ENCODE peak calls at places on chromosome 9, in seven cellular contexts. One of them, this sample, is unnamed.

GRCh38 chr9:79651251-79651795 is 79.6 kb downstream of the TLE4 start:
- DNase-seq in activated CD4-positive, alpha-beta T cell treated with anti-CD3 and anti-CD28 coated beads, Interleukin-2, amount 10 ng/mL, durations not matched to agents 7 days and 5 days: no peak
- DNase-seq in NAMALWA: no peak
- DNase-seq in heart left ventricle: peak; percentile 58
- DNase-seq in stimulated activated CD4-positive, alpha-beta T cell treated with anti-CD3 and anti-CD28 coated beads, Interleukin-2, amount 100 ng/mL, for 4 hours: no peak
- DNase-seq in activated naive CD4-positive, alpha-beta T cell: no peak
- DNase-seq in caudate nucleus: no peak
- DNase-seq in this sample: no peak

GRCh38 chr9:35948901-35949318 is 9.0 kb downstream of the OR2S2 start:
- DNase-seq in activated CD4-positive, alpha-beta T cell treated with anti-CD3 and anti-CD28 coated beads, Interleukin-2, amount 10 ng/mL, durations not matched to agents 7 days and 5 days: no peak
- DNase-seq in NAMALWA: no peak
- DNase-seq in heart left ventricle: no peak
- DNase-seq in stimulated activated CD4-positive, alpha-beta T cell treated with anti-CD3 and anti-CD28 coated beads, Interleukin-2, amount 100 ng/mL, for 4 hours: no peak
- DNase-seq in activated naive CD4-positive, alpha-beta T cell: no peak
- DNase-seq in caudate nucleus: no peak
- DNase-seq in this sample: no peak

GRCh38 chr9:97990259-97990658 is 7.1 kb downstream of the ANP32B start:
- DNase-seq in activated CD4-positive, alpha-beta T cell treated with anti-CD3 and anti-CD28 coated beads, Interleukin-2, amount 10 ng/mL, durations not matched to agents 7 days and 5 days: no peak
- DNase-seq in NAMALWA: peak; percentile 38
- DNase-seq in heart left ventricle: no peak
- DNase-seq in stimulated activated CD4-positive, alpha-beta T cell treated with anti-CD3 and anti-CD28 coated beads, Interleukin-2, amount 100 ng/mL, for 4 hours: no peak
- DNase-seq in activated naive CD4-positive, alpha-beta T cell: no peak
- DNase-seq in caudate nucleus: no peak
- DNase-seq in this sample: no peak

GRCh38 chr9:121975801-121976277 is 117.3 kb downstream of the TTLL11 start:
- DNase-seq in activated CD4-positive, alpha-beta T cell treated with anti-CD3 and anti-CD28 coated beads, Interleukin-2, amount 10 ng/mL, durations not matched to agents 7 days and 5 days: no peak
- DNase-seq in NAMALWA: no peak
- DNase-seq in heart left ventricle: no peak
- DNase-seq in stimulated activated CD4-positive, alpha-beta T cell treated with anti-CD3 and anti-CD28 coated beads, Interleukin-2, amount 100 ng/mL, for 4 hours: no peak
- DNase-seq in activated naive CD4-positive, alpha-beta T cell: no peak
- DNase-seq in caudate nucleus: no peak
- DNase-seq in this sample: no peak

GRCh38 chr9:90801507-90802289 is at the start of gene SYK:
- DNase-seq in activated CD4-positive, alpha-beta T cell treated with anti-CD3 and anti-CD28 coated beads, Interleukin-2, amount 10 ng/mL, durations not matched to agents 7 days and 5 days: no peak
- DNase-seq in NAMALWA: peak; percentile 79
- DNase-seq in heart left ventricle: peak; percentile 88
- DNase-seq in stimulated activated CD4-positive, alpha-beta T cell treated with anti-CD3 and anti-CD28 coated beads, Interleukin-2, amount 100 ng/mL, for 4 hours: no peak
- DNase-seq in activated naive CD4-positive, alpha-beta T cell: no peak
- DNase-seq in caudate nucleus: no peak
- DNase-seq in this sample: peak; percentile 16

GRCh38 chr9:70003786-70004185 is 39.9 kb upstream of the MAMDC2 start:
- DNase-seq in activated CD4-positive, alpha-beta T cell treated with anti-CD3 and anti-CD28 coated beads, Interleukin-2, amount 10 ng/mL, durations not matched to agents 7 days and 5 days: no peak
- DNase-seq in NAMALWA: no peak
- DNase-seq in heart left ventricle: no peak
- DNase-seq in stimulated activated CD4-positive, alpha-beta T cell treated with anti-CD3 and anti-CD28 coated beads, Interleukin-2, amount 100 ng/mL, for 4 hours: no peak
- DNase-seq in activated naive CD4-positive, alpha-beta T cell: no peak
- DNase-seq in caudate nucleus: no peak
- DNase-seq in this sample: no peak

GRCh38 chr9:26356491-26356890 is 536.1 kb downstream of the CAAP1 start:
- DNase-seq in activated CD4-positive, alpha-beta T cell treated with anti-CD3 and anti-CD28 coated beads, Interleukin-2, amount 10 ng/mL, durations not matched to agents 7 days and 5 days: no peak
- DNase-seq in NAMALWA: no peak
- DNase-seq in heart left ventricle: no peak
- DNase-seq in stimulated activated CD4-positive, alpha-beta T cell treated with anti-CD3 and anti-CD28 coated beads, Interleukin-2, amount 100 ng/mL, for 4 hours: no peak
- DNase-seq in activated naive CD4-positive, alpha-beta T cell: no peak
- DNase-seq in caudate nucleus: no peak
- DNase-seq in this sample: no peak

GRCh38 chr9:978117-978830 is 1.8 kb downstream of the DMRT3 start:
- DNase-seq in activated CD4-positive, alpha-beta T cell treated with anti-CD3 and anti-CD28 coated beads, Interleukin-2, amount 10 ng/mL, durations not matched to agents 7 days and 5 days: no peak
- DNase-seq in NAMALWA: no peak
- DNase-seq in heart left ventricle: no peak
- DNase-seq in stimulated activated CD4-positive, alpha-beta T cell treated with anti-CD3 and anti-CD28 coated beads, Interleukin-2, amount 100 ng/mL, for 4 hours: no peak
- DNase-seq in activated naive CD4-positive, alpha-beta T cell: no peak
- DNase-seq in caudate nucleus: no peak
- DNase-seq in this sample: no peak

GRCh38 chr9:123322771-123323481 is 33.1 kb upstream of the CRB2 start:
- DNase-seq in activated CD4-positive, alpha-beta T cell treated with anti-CD3 and anti-CD28 coated beads, Interleukin-2, amount 10 ng/mL, durations not matched to agents 7 days and 5 days: peak; percentile 76
- DNase-seq in NAMALWA: peak; percentile 74
- DNase-seq in heart left ventricle: no peak
- DNase-seq in stimulated activated CD4-positive, alpha-beta T cell treated with anti-CD3 and anti-CD28 coated beads, Interleukin-2, amount 100 ng/mL, for 4 hours: peak; percentile 25
- DNase-seq in activated naive CD4-positive, alpha-beta T cell: no peak
- DNase-seq in caudate nucleus: no peak
- DNase-seq in this sample: no peak

GRCh38 chr9:8329561-8330283 is 530.1 kb upstream of the DMAC1 start:
- DNase-seq in activated CD4-positive, alpha-beta T cell treated with anti-CD3 and anti-CD28 coated beads, Interleukin-2, amount 10 ng/mL, durations not matched to agents 7 days and 5 days: no peak
- DNase-seq in NAMALWA: no peak
- DNase-seq in heart left ventricle: no peak
- DNase-seq in stimulated activated CD4-positive, alpha-beta T cell treated with anti-CD3 and anti-CD28 coated beads, Interleukin-2, amount 100 ng/mL, for 4 hours: no peak
- DNase-seq in activated naive CD4-positive, alpha-beta T cell: no peak
- DNase-seq in caudate nucleus: no peak
- DNase-seq in this sample: no peak

GRCh38 chr9:24502548-24502947 is 43.1 kb downstream of the IZUMO3 start:
- DNase-seq in activated CD4-positive, alpha-beta T cell treated with anti-CD3 and anti-CD28 coated beads, Interleukin-2, amount 10 ng/mL, durations not matched to agents 7 days and 5 days: no peak
- DNase-seq in NAMALWA: no peak
- DNase-seq in heart left ventricle: no peak
- DNase-seq in stimulated activated CD4-positive, alpha-beta T cell treated with anti-CD3 and anti-CD28 coated beads, Interleukin-2, amount 100 ng/mL, for 4 hours: no peak
- DNase-seq in activated naive CD4-positive, alpha-beta T cell: no peak
- DNase-seq in caudate nucleus: no peak
- DNase-seq in this sample: peak; percentile 68

GRCh38 chr9:125674981-125675973 is 31.7 kb downstream of the MAPKAP1 start:
- DNase-seq in activated CD4-positive, alpha-beta T cell treated with anti-CD3 and anti-CD28 coated beads, Interleukin-2, amount 10 ng/mL, durations not matched to agents 7 days and 5 days: no peak
- DNase-seq in NAMALWA: no peak
- DNase-seq in heart left ventricle: no peak
- DNase-seq in stimulated activated CD4-positive, alpha-beta T cell treated with anti-CD3 and anti-CD28 coated beads, Interleukin-2, amount 100 ng/mL, for 4 hours: no peak
- DNase-seq in activated naive CD4-positive, alpha-beta T cell: no peak
- DNase-seq in caudate nucleus: no peak
- DNase-seq in this sample: no peak

GRCh38 chr9:70480405-70480980 is 66.0 kb upstream of the KLF9 start:
- DNase-seq in activated CD4-positive, alpha-beta T cell treated with anti-CD3 and anti-CD28 coated beads, Interleukin-2, amount 10 ng/mL, durations not matched to agents 7 days and 5 days: no peak
- DNase-seq in NAMALWA: no peak
- DNase-seq in heart left ventricle: peak; percentile 89
- DNase-seq in stimulated activated CD4-positive, alpha-beta T cell treated with anti-CD3 and anti-CD28 coated beads, Interleukin-2, amount 100 ng/mL, for 4 hours: no peak
- DNase-seq in activated naive CD4-positive, alpha-beta T cell: no peak
- DNase-seq in caudate nucleus: peak; percentile 61
- DNase-seq in this sample: no peak

GRCh38 chr9:16555802-16556201 is 314.7 kb downstream of the BNC2 start:
- DNase-seq in activated CD4-positive, alpha-beta T cell treated with anti-CD3 and anti-CD28 coated beads, Interleukin-2, amount 10 ng/mL, durations not matched to agents 7 days and 5 days: no peak
- DNase-seq in NAMALWA: no peak
- DNase-seq in heart left ventricle: no peak
- DNase-seq in stimulated activated CD4-positive, alpha-beta T cell treated with anti-CD3 and anti-CD28 coated beads, Interleukin-2, amount 100 ng/mL, for 4 hours: no peak
- DNase-seq in activated naive CD4-positive, alpha-beta T cell: no peak
- DNase-seq in caudate nucleus: no peak
- DNase-seq in this sample: no peak

GRCh38 chr9:136170291-136170901 is 34.5 kb downstream of the LHX3 start:
- DNase-seq in activated CD4-positive, alpha-beta T cell treated with anti-CD3 and anti-CD28 coated beads, Interleukin-2, amount 10 ng/mL, durations not matched to agents 7 days and 5 days: peak; percentile 51
- DNase-seq in NAMALWA: peak; percentile 69
- DNase-seq in heart left ventricle: peak; percentile 68
- DNase-seq in stimulated activated CD4-positive, alpha-beta T cell treated with anti-CD3 and anti-CD28 coated beads, Interleukin-2, amount 100 ng/mL, for 4 hours: peak; percentile 22
- DNase-seq in activated naive CD4-positive, alpha-beta T cell: peak; percentile 25
- DNase-seq in caudate nucleus: no peak
- DNase-seq in this sample: peak; percentile 75

GRCh38 chr9:105890046-105890822 is 195.9 kb downstream of the TMEM38B start:
- DNase-seq in activated CD4-positive, alpha-beta T cell treated with anti-CD3 and anti-CD28 coated beads, Interleukin-2, amount 10 ng/mL, durations not matched to agents 7 days and 5 days: no peak
- DNase-seq in NAMALWA: no peak
- DNase-seq in heart left ventricle: no peak
- DNase-seq in stimulated activated CD4-positive, alpha-beta T cell treated with anti-CD3 and anti-CD28 coated beads, Interleukin-2, amount 100 ng/mL, for 4 hours: no peak
- DNase-seq in activated naive CD4-positive, alpha-beta T cell: no peak
- DNase-seq in caudate nucleus: no peak
- DNase-seq in this sample: peak; percentile 38

GRCh38 chr9:28999057-28999456 is 1425.8 kb upstream of the C9orf72 start:
- DNase-seq in activated CD4-positive, alpha-beta T cell treated with anti-CD3 and anti-CD28 coated beads, Interleukin-2, amount 10 ng/mL, durations not matched to agents 7 days and 5 days: no peak
- DNase-seq in NAMALWA: no peak
- DNase-seq in heart left ventricle: no peak
- DNase-seq in stimulated activated CD4-positive, alpha-beta T cell treated with anti-CD3 and anti-CD28 coated beads, Interleukin-2, amount 100 ng/mL, for 4 hours: no peak
- DNase-seq in activated naive CD4-positive, alpha-beta T cell: no peak
- DNase-seq in caudate nucleus: no peak
- DNase-seq in this sample: no peak

GRCh38 chr9:114588671-114589526 is 1.3 kb downstream of the ATP6V1G1 start:
- DNase-seq in activated CD4-positive, alpha-beta T cell treated with anti-CD3 and anti-CD28 coated beads, Interleukin-2, amount 10 ng/mL, durations not matched to agents 7 days and 5 days: no peak
- DNase-seq in NAMALWA: peak; percentile 42
- DNase-seq in heart left ventricle: no peak
- DNase-seq in stimulated activated CD4-positive, alpha-beta T cell treated with anti-CD3 and anti-CD28 coated beads, Interleukin-2, amount 100 ng/mL, for 4 hours: no peak
- DNase-seq in activated naive CD4-positive, alpha-beta T cell: no peak
- DNase-seq in caudate nucleus: no peak
- DNase-seq in this sample: no peak

GRCh38 chr9:93306081-93306480 is 122.1 kb downstream of the WNK2 start:
- DNase-seq in activated CD4-positive, alpha-beta T cell treated with anti-CD3 and anti-CD28 coated beads, Interleukin-2, amount 10 ng/mL, durations not matched to agents 7 days and 5 days: no peak
- DNase-seq in NAMALWA: no peak
- DNase-seq in heart left ventricle: no peak
- DNase-seq in stimulated activated CD4-positive, alpha-beta T cell treated with anti-CD3 and anti-CD28 coated beads, Interleukin-2, amount 100 ng/mL, for 4 hours: no peak
- DNase-seq in activated naive CD4-positive, alpha-beta T cell: no peak
- DNase-seq in caudate nucleus: no peak
- DNase-seq in this sample: no peak

GRCh38 chr9:426264-426663 is 211.6 kb downstream of the DOCK8 start:
- DNase-seq in activated CD4-positive, alpha-beta T cell treated with anti-CD3 and anti-CD28 coated beads, Interleukin-2, amount 10 ng/mL, durations not matched to agents 7 days and 5 days: no peak
- DNase-seq in NAMALWA: no peak
- DNase-seq in heart left ventricle: no peak
- DNase-seq in stimulated activated CD4-positive, alpha-beta T cell treated with anti-CD3 and anti-CD28 coated beads, Interleukin-2, amount 100 ng/mL, for 4 hours: no peak
- DNase-seq in activated naive CD4-positive, alpha-beta T cell: no peak
- DNase-seq in caudate nucleus: no peak
- DNase-seq in this sample: no peak

GRCh38 chr9:122005597-122005996 is 87.5 kb downstream of the TTLL11 start:
- DNase-seq in activated CD4-positive, alpha-beta T cell treated with anti-CD3 and anti-CD28 coated beads, Interleukin-2, amount 10 ng/mL, durations not matched to agents 7 days and 5 days: no peak
- DNase-seq in NAMALWA: no peak
- DNase-seq in heart left ventricle: no peak
- DNase-seq in stimulated activated CD4-positive, alpha-beta T cell treated with anti-CD3 and anti-CD28 coated beads, Interleukin-2, amount 100 ng/mL, for 4 hours: no peak
- DNase-seq in activated naive CD4-positive, alpha-beta T cell: no peak
- DNase-seq in caudate nucleus: no peak
- DNase-seq in this sample: peak; percentile 48

GRCh38 chr9:84874583-84874982 is 205.1 kb downstream of the NTRK2 start:
- DNase-seq in activated CD4-positive, alpha-beta T cell treated with anti-CD3 and anti-CD28 coated beads, Interleukin-2, amount 10 ng/mL, durations not matched to agents 7 days and 5 days: no peak
- DNase-seq in NAMALWA: no peak
- DNase-seq in heart left ventricle: no peak
- DNase-seq in stimulated activated CD4-positive, alpha-beta T cell treated with anti-CD3 and anti-CD28 coated beads, Interleukin-2, amount 100 ng/mL, for 4 hours: no peak
- DNase-seq in activated naive CD4-positive, alpha-beta T cell: no peak
- DNase-seq in caudate nucleus: no peak
- DNase-seq in this sample: no peak

GRCh38 chr9:91273853-91274552 is 87.7 kb downstream of the AUH start:
- DNase-seq in activated CD4-positive, alpha-beta T cell treated with anti-CD3 and anti-CD28 coated beads, Interleukin-2, amount 10 ng/mL, durations not matched to agents 7 days and 5 days: no peak
- DNase-seq in NAMALWA: no peak
- DNase-seq in heart left ventricle: no peak
- DNase-seq in stimulated activated CD4-positive, alpha-beta T cell treated with anti-CD3 and anti-CD28 coated beads, Interleukin-2, amount 100 ng/mL, for 4 hours: no peak
- DNase-seq in activated naive CD4-positive, alpha-beta T cell: no peak
- DNase-seq in caudate nucleus: no peak
- DNase-seq in this sample: no peak

GRCh38 chr9:78695521-78695920 is 398.6 kb downstream of the PSAT1 start:
- DNase-seq in activated CD4-positive, alpha-beta T cell treated with anti-CD3 and anti-CD28 coated beads, Interleukin-2, amount 10 ng/mL, durations not matched to agents 7 days and 5 days: no peak
- DNase-seq in NAMALWA: no peak
- DNase-seq in heart left ventricle: no peak
- DNase-seq in stimulated activated CD4-positive, alpha-beta T cell treated with anti-CD3 and anti-CD28 coated beads, Interleukin-2, amount 100 ng/mL, for 4 hours: no peak
- DNase-seq in activated naive CD4-positive, alpha-beta T cell: no peak
- DNase-seq in caudate nucleus: peak; percentile 35
- DNase-seq in this sample: no peak

GRCh38 chr9:106643211-106643930 is 219.6 kb upstream of the ZNF462 start:
- DNase-seq in activated CD4-positive, alpha-beta T cell treated with anti-CD3 and anti-CD28 coated beads, Interleukin-2, amount 10 ng/mL, durations not matched to agents 7 days and 5 days: no peak
- DNase-seq in NAMALWA: no peak
- DNase-seq in heart left ventricle: no peak
- DNase-seq in stimulated activated CD4-positive, alpha-beta T cell treated with anti-CD3 and anti-CD28 coated beads, Interleukin-2, amount 100 ng/mL, for 4 hours: no peak
- DNase-seq in activated naive CD4-positive, alpha-beta T cell: no peak
- DNase-seq in caudate nucleus: no peak
- DNase-seq in this sample: no peak

GRCh38 chr9:8764041-8764440 is 964.5 kb upstream of the DMAC1 start:
- DNase-seq in activated CD4-positive, alpha-beta T cell treated with anti-CD3 and anti-CD28 coated beads, Interleukin-2, amount 10 ng/mL, durations not matched to agents 7 days and 5 days: no peak
- DNase-seq in NAMALWA: no peak
- DNase-seq in heart left ventricle: no peak
- DNase-seq in stimulated activated CD4-positive, alpha-beta T cell treated with anti-CD3 and anti-CD28 coated beads, Interleukin-2, amount 100 ng/mL, for 4 hours: no peak
- DNase-seq in activated naive CD4-positive, alpha-beta T cell: no peak
- DNase-seq in caudate nucleus: no peak
- DNase-seq in this sample: no peak

GRCh38 chr9:83423815-83424707 is 114.1 kb downstream of the FRMD3 start:
- DNase-seq in activated CD4-positive, alpha-beta T cell treated with anti-CD3 and anti-CD28 coated beads, Interleukin-2, amount 10 ng/mL, durations not matched to agents 7 days and 5 days: no peak
- DNase-seq in NAMALWA: no peak
- DNase-seq in heart left ventricle: no peak
- DNase-seq in stimulated activated CD4-positive, alpha-beta T cell treated with anti-CD3 and anti-CD28 coated beads, Interleukin-2, amount 100 ng/mL, for 4 hours: no peak
- DNase-seq in activated naive CD4-positive, alpha-beta T cell: no peak
- DNase-seq in caudate nucleus: no peak
- DNase-seq in this sample: no peak

GRCh38 chr9:114446672-114447450 is 58.4 kb downstream of the WHRN start:
- DNase-seq in activated CD4-positive, alpha-beta T cell treated with anti-CD3 and anti-CD28 coated beads, Interleukin-2, amount 10 ng/mL, durations not matched to agents 7 days and 5 days: no peak
- DNase-seq in NAMALWA: no peak
- DNase-seq in heart left ventricle: no peak
- DNase-seq in stimulated activated CD4-positive, alpha-beta T cell treated with anti-CD3 and anti-CD28 coated beads, Interleukin-2, amount 100 ng/mL, for 4 hours: no peak
- DNase-seq in activated naive CD4-positive, alpha-beta T cell: no peak
- DNase-seq in caudate nucleus: no peak
- DNase-seq in this sample: no peak

GRCh38 chr9:73869261-73869660 is 627.9 kb upstream of the RORB start:
- DNase-seq in activated CD4-positive, alpha-beta T cell treated with anti-CD3 and anti-CD28 coated beads, Interleukin-2, amount 10 ng/mL, durations not matched to agents 7 days and 5 days: peak; percentile 8
- DNase-seq in NAMALWA: peak; percentile 61
- DNase-seq in heart left ventricle: no peak
- DNase-seq in stimulated activated CD4-positive, alpha-beta T cell treated with anti-CD3 and anti-CD28 coated beads, Interleukin-2, amount 100 ng/mL, for 4 hours: peak; percentile 6
- DNase-seq in activated naive CD4-positive, alpha-beta T cell: no peak
- DNase-seq in caudate nucleus: no peak
- DNase-seq in this sample: no peak

GRCh38 chr9:134400283-134400682 is 74.0 kb downstream of the RXRA start:
- DNase-seq in activated CD4-positive, alpha-beta T cell treated with anti-CD3 and anti-CD28 coated beads, Interleukin-2, amount 10 ng/mL, durations not matched to agents 7 days and 5 days: no peak
- DNase-seq in NAMALWA: no peak
- DNase-seq in heart left ventricle: no peak
- DNase-seq in stimulated activated CD4-positive, alpha-beta T cell treated with anti-CD3 and anti-CD28 coated beads, Interleukin-2, amount 100 ng/mL, for 4 hours: no peak
- DNase-seq in activated naive CD4-positive, alpha-beta T cell: no peak
- DNase-seq in caudate nucleus: no peak
- DNase-seq in this sample: no peak

GRCh38 chr9:33290247-33290993 is at the start of gene NFX1:
- DNase-seq in activated CD4-positive, alpha-beta T cell treated with anti-CD3 and anti-CD28 coated beads, Interleukin-2, amount 10 ng/mL, durations not matched to agents 7 days and 5 days: peak; percentile 99
- DNase-seq in NAMALWA: peak; percentile 99
- DNase-seq in heart left ventricle: peak; percentile 99
- DNase-seq in stimulated activated CD4-positive, alpha-beta T cell treated with anti-CD3 and anti-CD28 coated beads, Interleukin-2, amount 100 ng/mL, for 4 hours: peak; percentile 97
- DNase-seq in activated naive CD4-positive, alpha-beta T cell: peak; percentile 95
- DNase-seq in caudate nucleus: peak; percentile 94
- DNase-seq in this sample: peak; percentile 96

GRCh38 chr9:110104201-110104845 is 103.6 kb downstream of the C9orf152 start:
- DNase-seq in activated CD4-positive, alpha-beta T cell treated with anti-CD3 and anti-CD28 coated beads, Interleukin-2, amount 10 ng/mL, durations not matched to agents 7 days and 5 days: no peak
- DNase-seq in NAMALWA: no peak
- DNase-seq in heart left ventricle: no peak
- DNase-seq in stimulated activated CD4-positive, alpha-beta T cell treated with anti-CD3 and anti-CD28 coated beads, Interleukin-2, amount 100 ng/mL, for 4 hours: no peak
- DNase-seq in activated naive CD4-positive, alpha-beta T cell: no peak
- DNase-seq in caudate nucleus: no peak
- DNase-seq in this sample: no peak

GRCh38 chr9:72856985-72857631 is 95.7 kb downstream of the ALDH1A1 start:
- DNase-seq in activated CD4-positive, alpha-beta T cell treated with anti-CD3 and anti-CD28 coated beads, Interleukin-2, amount 10 ng/mL, durations not matched to agents 7 days and 5 days: no peak
- DNase-seq in NAMALWA: peak; percentile 72
- DNase-seq in heart left ventricle: no peak
- DNase-seq in stimulated activated CD4-positive, alpha-beta T cell treated with anti-CD3 and anti-CD28 coated beads, Interleukin-2, amount 100 ng/mL, for 4 hours: no peak
- DNase-seq in activated naive CD4-positive, alpha-beta T cell: no peak
- DNase-seq in caudate nucleus: no peak
- DNase-seq in this sample: peak; percentile 53

This sample was measured in HAP-1.